ENCODE peak calls at places on chromosomes 1 and 21, in four cellular contexts. M is K562, N is HepG2, R is H1. X is an unnamed sample.
A peak's percentile ranks its signal among the peaks of the same experiment; 100 is the strongest.

GRCh38 chr1:53580739-53581475 is 121.7 kb downstream of the DMRTB1 start:
- DNase-seq in M (no peak), N (no peak), R (no peak), X (no peak)

GRCh38 chr1:226827458-226827857 is 43.0 kb upstream of the PSEN2 start:
- DNase-seq in M (peak; percentile 40), N (no peak), R (peak; percentile 54), X (peak; percentile 43)

GRCh38 chr1:58446368-58446767 is 100.2 kb downstream of the OMA1 start:
- DNase-seq in M (no peak), N (peak; percentile 28), R (no peak), X (no peak)

GRCh38 chr1:10634428-10635384 is 160.0 kb downstream of the PEX14 start:
- DNase-seq in M (no peak), N (no peak), R (no peak), X (no peak)

GRCh38 chr21:17538576-17538975 is 25.7 kb downstream of the CXADR start:
- DNase-seq in M (no peak), N (no peak), R (no peak), X (no peak)

GRCh38 chr21:19523731-19524130 is 1120.1 kb upstream of the TMPRSS15 start:
- DNase-seq in M (no peak), N (no peak), R (no peak), X (no peak)

GRCh38 chr1:178011101-178011828 is 41.4 kb upstream of the SEC16B start:
- DNase-seq in M (no peak), N (peak; percentile 24), R (no peak), X (no peak)

GRCh38 chr1:186896211-186896610 is 67.5 kb downstream of the PLA2G4A start:
- DNase-seq in M (no peak), N (no peak), R (no peak), X (no peak)

GRCh38 chr1:234877761-234878160 is 250.9 kb downstream of the TOMM20 start:
- DNase-seq in M (peak; percentile 30), N (no peak), R (no peak), X (no peak)

GRCh38 chr1:93988634-93989350 is 79.6 kb upstream of the GCLM start:
- DNase-seq in M (no peak), N (no peak), R (no peak), X (no peak)

GRCh38 chr1:240282061-240282830 is 190.6 kb downstream of the FMN2 start:
- DNase-seq in M (no peak), N (no peak), R (no peak), X (no peak)

GRCh38 chr1:180636138-180636537 is 4.3 kb downstream of the XPR1 start:
- DNase-seq in M (no peak), N (no peak), R (no peak), X (no peak)
- TF ChIP-seq SP1 in M (no peak), N (no peak), R (no peak), X (no peak)

GRCh38 chr1:233240839-233241682 is 54.5 kb downstream of the PCNX2 start:
- DNase-seq in M (peak; percentile 49), N (peak; percentile 8), R (no peak), X (peak; percentile 38)
- TF ChIP-seq JUN in M (no peak), N (no peak), R (no peak), X (no peak)

DNA sequence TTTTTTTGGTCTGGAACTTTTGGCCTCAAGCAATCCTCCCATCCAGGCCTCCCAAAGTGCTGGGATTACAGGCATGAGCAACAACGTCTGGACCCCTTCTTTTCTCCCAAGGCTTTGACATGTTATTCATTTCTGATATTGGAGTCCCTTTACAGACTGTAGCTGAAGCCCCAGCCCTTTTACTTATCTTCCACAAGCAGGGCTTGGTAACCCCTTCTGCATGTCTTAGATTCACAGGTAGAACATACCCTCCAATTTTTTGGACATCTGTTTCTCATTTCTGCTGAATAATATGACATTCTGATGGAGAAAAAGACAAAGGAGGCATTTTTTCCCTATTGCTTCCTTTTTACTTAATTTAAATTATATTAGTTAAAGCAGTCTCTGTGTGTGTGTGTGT is 39.2 kb upstream of the RGS21 start:
- DNase-seq in M (peak; percentile 20), N (no peak), R (no peak), X (no peak)
- TF ChIP-seq SP1 in M (no peak), N (no peak), R (no peak), X (no peak)

DNA sequence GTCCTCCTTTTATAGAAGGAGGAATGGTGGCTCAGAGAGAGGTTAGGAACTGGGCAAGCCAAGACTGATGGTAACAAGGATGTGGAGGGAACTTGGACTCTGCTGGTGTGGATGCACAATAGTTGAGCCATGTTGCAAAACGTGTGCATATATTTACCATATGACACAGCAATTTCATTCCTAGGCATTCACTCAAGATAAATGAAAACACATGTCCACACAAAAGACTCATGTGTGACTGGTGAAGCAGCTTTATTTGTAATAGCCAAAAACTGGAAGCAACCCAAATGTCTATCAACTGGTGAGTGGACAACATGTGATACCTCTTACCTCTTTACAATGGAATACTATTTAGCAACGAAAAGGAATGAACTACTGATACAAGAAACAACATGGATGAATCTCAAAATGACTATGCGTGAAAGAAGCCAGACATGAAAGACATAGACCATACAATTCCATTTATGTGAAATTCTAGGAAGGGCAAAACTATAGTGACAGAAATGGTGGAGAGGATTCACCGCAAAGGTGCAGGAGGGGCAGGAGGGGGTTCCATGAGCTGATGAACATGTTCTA is 36.2 kb downstream of the CAMK2N1 start:
- DNase-seq in M (no peak), N (peak; percentile 7), R (no peak), X (no peak)
- TF ChIP-seq JUN in M (no peak), N (no peak), R (no peak), X (no peak)

X was measured in WTC11.